ENCODE peak calls at places on chromosome 7, in nine cellular contexts. N is RWPE2, K is thyroid gland, G is GM10248, J is BJ, Q is fibroblast of the aortic adventitia, V is fibroblast of pulmonary artery, R is ascending aorta, L is dorsolateral prefrontal cortex. H is an unnamed sample.

GRCh38 chr7:64873517-64873916 is 29.6 kb upstream of the ZNF273 start:
- DNase-seq in N (no peak), K (no peak), G (no peak), J (no peak), Q (no peak), V (no peak), R (no peak), L (no peak), H (peak; percentile 3)

GRCh38 chr7:142500364-142500763 is 242.5 kb upstream of the PRSS58 start:
- DNase-seq in N (no peak), K (no peak), G (no peak), J (no peak), Q (no peak), V (no peak), R (no peak), L (no peak), H (no peak)

GRCh38 chr7:65946895-65947294 is 35.1 kb downstream of the GUSB start:
- DNase-seq in N (no peak), K (no peak), G (no peak), J (peak; percentile 16), Q (no peak), V (peak; percentile 78), R (no peak), L (no peak), H (no peak)

GRCh38 chr7:43769791-43770465 is 11.4 kb downstream of the BLVRA start:
- DNase-seq in N (no peak), K (no peak), G (no peak), J (no peak), Q (no peak), V (no peak), R (no peak), L (no peak), H (no peak)

GRCh38 chr7:27229448-27229847 is 13.2 kb upstream of the EVX1 start:
- DNase-seq in N (no peak), K (no peak), G (no peak), J (no peak), Q (no peak), V (no peak), R (no peak), L (no peak), H (no peak)

GRCh38 chr7:75617634-75618234 is 121.0 kb downstream of the HIP1 start:
- DNase-seq in N (no peak), K (peak; percentile 46), G (no peak), J (no peak), Q (no peak), V (peak; percentile 69), R (peak; percentile 89), L (no peak), H (no peak)

GRCh38 chr7:20504060-20504459 is 111.4 kb upstream of the ABCB5 start:
- DNase-seq in N (no peak), K (no peak), G (no peak), J (no peak), Q (no peak), V (no peak), R (no peak), L (no peak), H (no peak)

GRCh38 chr7:136405931-136406777 is 429.0 kb upstream of the MTPN start:
- DNase-seq in N (no peak), K (peak; percentile 42), G (peak; percentile 40), J (peak; percentile 1), Q (peak; percentile 67), V (peak; percentile 75), R (no peak), L (no peak), H (peak; percentile 52)

GRCh38 chr7:2777898-2778535 is 66.1 kb downstream of the GNA12 start:
- DNase-seq in N (no peak), K (no peak), G (no peak), J (no peak), Q (peak; percentile 16), V (no peak), R (no peak), L (no peak), H (no peak)

GRCh38 chr7:50268223-50268622 is 36.3 kb upstream of the IKZF1 start:
- DNase-seq in N (no peak), K (no peak), G (no peak), J (no peak), Q (no peak), V (no peak), R (no peak), L (no peak), H (no peak)
- TF ChIP-seq CTCF in N (no peak), K (no peak), G (no peak), J (no peak), Q (no peak), V (no peak), R (no peak), L (no peak), H (no peak)

GRCh38 chr7:99387912-99388311 is 13.4 kb downstream of the ARPC1B start:
- DNase-seq in N (no peak), K (no peak), G (no peak), J (no peak), Q (no peak), V (no peak), R (no peak), L (no peak), H (no peak)

GRCh38 chr7:99385564-99385963 is 11.0 kb downstream of the ARPC1B start:
- DNase-seq in N (no peak), K (no peak), G (no peak), J (no peak), Q (no peak), V (no peak), R (no peak), L (no peak), H (no peak)

GRCh38 chr7:99384523-99384922 is 10.0 kb downstream of the ARPC1B start:
- DNase-seq in N (no peak), K (no peak), G (no peak), J (no peak), Q (no peak), V (no peak), R (no peak), L (no peak), H (no peak)

GRCh38 chr7:99383791-99384370 is 9.4 kb downstream of the ARPC1B start:
- DNase-seq in N (no peak), K (no peak), G (no peak), J (no peak), Q (no peak), V (no peak), R (no peak), L (no peak), H (no peak)

DNA sequence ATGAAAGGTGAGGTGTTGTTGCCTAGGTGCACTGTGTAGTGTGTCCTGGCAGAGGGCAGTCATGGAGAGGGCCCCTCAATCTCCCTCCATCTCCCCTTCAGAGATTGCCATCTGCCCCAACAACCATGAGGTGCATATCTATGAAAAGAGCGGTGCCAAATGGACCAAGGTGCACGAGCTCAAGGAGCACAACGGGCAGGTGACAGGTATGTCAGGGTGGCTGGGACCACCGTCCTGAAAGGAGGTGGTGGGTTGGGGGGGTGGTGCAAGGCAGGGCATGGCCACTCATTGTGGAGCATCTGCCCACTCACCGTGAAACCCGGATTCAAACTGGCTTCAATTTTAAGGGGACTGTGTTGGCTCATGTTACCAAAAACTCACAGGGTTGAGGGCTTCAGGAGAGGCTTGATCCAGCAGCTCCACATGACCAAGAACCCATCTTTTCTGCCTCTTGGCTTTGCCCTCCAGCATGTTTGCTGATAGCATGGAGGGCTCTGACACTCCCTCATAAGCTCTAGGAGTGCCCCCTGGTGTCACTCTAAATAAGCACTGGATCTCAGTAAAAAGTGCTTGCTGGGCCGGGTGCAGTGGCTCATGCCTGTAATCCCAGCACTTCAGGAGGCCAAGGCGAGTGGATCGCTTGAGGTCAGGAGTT is 12.2 kb downstream of the ARPC1B start:
- DNase-seq in N (no peak), K (no peak), G (no peak), J (no peak), Q (peak; percentile 56), V (peak; percentile 59), R (no peak), L (no peak), H (no peak)
- TF ChIP-seq CTCF in N (peak; percentile 35), K (no peak), G (peak; percentile 55), J (peak; percentile 39), Q (peak; percentile 26), V (peak; percentile 39), R (peak; percentile 28), L (no peak), H (peak; percentile 34)

GRCh38 chr7:130010689-130011412 is 40.3 kb downstream of the ZC3HC1 start:
- DNase-seq in N (no peak), K (peak; percentile 90), G (peak; percentile 84), J (peak; percentile 61), Q (peak; percentile 95), V (peak; percentile 95), R (peak; percentile 92), L (peak; percentile 55), H (peak; percentile 83)
- TF ChIP-seq CTCF in N (peak; percentile 98), K (peak; percentile 88), G (peak; percentile 84), J (peak; percentile 89), Q (peak; percentile 94), V (peak; percentile 95), R (peak; percentile 84), L (peak; percentile 92), H (peak; percentile 75)

GRCh38 chr7:22110227-22110839 is 164.6 kb upstream of the CDCA7L start:
- DNase-seq in N (no peak), K (peak; percentile 76), G (peak; percentile 68), J (peak; percentile 38), Q (peak; percentile 92), V (peak; percentile 92), R (peak; percentile 79), L (peak; percentile 76), H (peak; percentile 64)
- TF ChIP-seq CTCF in N (peak; percentile 92), K (peak; percentile 62), G (peak; percentile 84), J (peak; percentile 75), Q (peak; percentile 79), V (peak; percentile 89), R (peak; percentile 88), L (peak; percentile 79), H (peak; percentile 76)

H was measured in GM20000.